ENCODE peak calls at places on chromosomes 12 and 14, in ten cellular contexts. O is cardiac muscle cell; R is upper lobe of right lung; F is effector memory CD4-positive, alpha-beta T cell; J is Caco-2; U is adrenal gland; Q is small intestine; V is lower lobe of right lung; P is hepatocyte; N is H1. Z is an unnamed sample. For H3K4me1, the result is how much of the 10 kb centered on the place peaks cover.

GRCh38 chr14:104141621-104142091 is 3.3 kb downstream of the KIF26A start:
- DNase-seq in O (no peak), R (peak), F (no peak), J (no peak), U (peak), Q (no peak), V (peak), P (no peak), N (no peak), Z (peak)

GRCh38 chr12:80053048-80053790 is 46.1 kb upstream of the OTOGL start:
- DNase-seq in O (peak), R (no peak), F (no peak), J (no peak), U (peak), Q (no peak), V (peak), P (no peak), N (no peak), Z (peak)

GRCh38 chr12:52320784-52321400 is at the start of gene KRT83:
- DNase-seq in O (no peak), R (no peak), F (no peak), J (no peak), U (no peak), Q (no peak), V (no peak), P (no peak), N (no peak), Z (no peak)

GRCh38 chr12:130949806-130950205 is 3.9 kb upstream of the ADGRD1 start:
- DNase-seq in O (no peak), R (no peak), F (no peak), J (no peak), U (no peak), Q (no peak), V (no peak), P (no peak), N (no peak), Z (no peak)

GRCh38 chr12:89875225-89875624 is 166.6 kb upstream of the ATP2B1 start:
- DNase-seq in O (no peak), R (no peak), F (no peak), J (no peak), U (no peak), Q (no peak), V (no peak), P (no peak), N (no peak), Z (no peak)

GRCh38 chr12:68617160-68617926 is 6.6 kb downstream of the RAP1B start:
- DNase-seq in O (peak), R (no peak), F (no peak), J (no peak), U (no peak), Q (no peak), V (no peak), P (no peak), N (no peak), Z (no peak)

GRCh38 chr12:75099215-75099614 is 110.4 kb downstream of the KCNC2 start:
- DNase-seq in O (no peak), R (no peak), F (no peak), J (no peak), U (no peak), Q (no peak), V (no peak), P (no peak), N (no peak), Z (no peak)

GRCh38 chr12:8499616-8500015 is 13.7 kb upstream of the CLEC4D start:
- DNase-seq in O (no peak), R (no peak), F (no peak), J (no peak), U (no peak), Q (no peak), V (no peak), P (no peak), N (no peak), Z (no peak)

DNA sequence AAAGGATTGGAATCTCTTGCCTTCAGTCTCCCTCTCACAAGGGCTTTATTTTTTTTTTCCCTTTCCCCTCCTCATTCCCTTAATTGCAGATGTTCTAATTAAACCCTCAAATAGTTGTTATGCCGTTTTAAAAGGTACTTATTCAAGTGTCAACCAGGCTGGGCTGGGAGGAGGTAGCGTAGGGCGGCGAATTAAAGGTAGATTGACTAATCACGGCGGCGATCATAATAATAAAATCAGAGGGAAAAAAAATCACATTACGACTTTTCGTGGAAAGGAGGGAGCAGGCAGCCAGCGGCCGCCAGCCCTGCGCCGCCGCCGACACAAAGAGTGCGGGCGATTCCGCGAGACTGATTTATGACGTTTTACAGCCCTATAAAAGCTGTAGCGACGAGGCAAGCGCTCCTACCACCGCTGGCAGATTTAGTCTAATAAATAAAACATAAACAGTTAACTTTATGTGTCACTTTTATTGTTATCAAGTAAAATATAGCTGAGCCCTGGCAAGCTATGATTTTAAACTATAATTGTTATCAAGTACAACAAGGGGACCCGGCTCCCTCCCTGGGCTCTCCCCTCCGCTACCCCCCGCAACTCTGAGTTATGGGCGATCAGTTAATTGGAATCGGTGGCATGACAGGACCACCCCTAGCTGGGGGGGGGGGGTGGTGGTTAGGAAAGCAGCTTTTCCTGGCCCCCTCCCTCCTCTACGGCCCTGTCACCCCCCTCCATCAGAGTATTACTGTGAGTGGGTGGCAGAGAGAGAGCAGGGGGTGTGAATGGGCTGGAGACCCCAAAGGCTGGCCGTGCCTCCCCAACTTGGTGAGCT is 1.5 kb upstream of the HOXC4 start:
- DNase-seq in O (no peak), R (peak), F (no peak), J (no peak), U (no peak), Q (peak), V (no peak), P (peak), N (no peak), Z (no peak)
- H3K4me1 ChIP-seq in O (under half), R (under half), F (under half), J (under half), U (under half), Q (under half), V (under half), P (under half), N (under half), Z (under half)

DNA sequence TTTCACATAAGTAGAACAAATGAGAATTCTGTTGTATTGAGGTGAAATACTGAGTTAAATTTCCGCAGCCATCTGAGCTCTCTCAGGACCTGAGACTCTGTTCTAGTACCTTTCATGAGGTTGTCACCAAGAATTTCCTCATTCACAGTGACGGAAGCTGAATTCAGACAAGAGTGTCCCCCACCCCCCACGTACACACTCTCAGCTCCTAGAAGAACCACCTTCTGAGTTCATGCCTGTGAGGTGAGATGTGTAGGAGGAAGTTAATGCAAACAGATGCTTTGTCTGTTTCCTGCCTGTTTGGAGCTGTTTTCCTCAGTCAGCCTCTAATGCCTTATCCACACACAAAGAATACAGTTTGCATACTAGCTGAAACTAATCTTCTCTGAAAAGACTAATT is 18.2 kb downstream of the BICDL1 start:
- DNase-seq in O (no peak), R (no peak), F (peak), J (no peak), U (no peak), Q (peak), V (no peak), P (no peak), N (no peak), Z (no peak)
- H3K4me1 ChIP-seq in O (under half), R (under half), F (under half), J (under half), U (under half), Q (under half), V (under half), P (under half), N (under half), Z (under half)

GRCh38 chr12:112638420-112638819 is 153.1 kb upstream of the RPH3A start:
- DNase-seq in O (no peak), R (no peak), F (no peak), J (no peak), U (no peak), Q (no peak), V (no peak), P (no peak), N (no peak), Z (no peak)

DNA sequence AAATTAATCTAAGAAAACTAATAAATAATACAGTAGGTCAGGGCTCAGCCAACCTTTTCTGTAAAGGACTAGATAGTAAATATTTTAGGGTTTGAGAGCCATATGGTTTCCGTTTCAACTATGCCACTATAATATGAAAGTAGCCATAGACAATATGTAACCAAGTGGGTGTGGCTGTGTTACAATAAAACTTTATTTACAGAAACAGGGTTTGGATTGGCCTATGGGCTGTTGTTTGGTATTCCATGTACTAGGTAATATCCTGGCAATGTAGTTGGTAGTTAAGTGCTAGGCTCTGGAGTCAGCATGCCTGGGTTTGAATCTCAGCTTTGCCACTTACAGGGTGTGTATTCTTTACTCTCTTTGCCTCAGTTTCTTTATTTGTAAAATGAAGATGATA is 156.5 kb upstream of the RPH3A start:
- DNase-seq in O (no peak), R (no peak), F (no peak), J (no peak), U (no peak), Q (no peak), V (no peak), P (no peak), N (no peak), Z (no peak)
- H3K4me1 ChIP-seq in O (under half), R (under half), F (under half), J (under half), U (under half), Q (under half), V (under half), P (under half), N (under half), Z (under half)

DNA sequence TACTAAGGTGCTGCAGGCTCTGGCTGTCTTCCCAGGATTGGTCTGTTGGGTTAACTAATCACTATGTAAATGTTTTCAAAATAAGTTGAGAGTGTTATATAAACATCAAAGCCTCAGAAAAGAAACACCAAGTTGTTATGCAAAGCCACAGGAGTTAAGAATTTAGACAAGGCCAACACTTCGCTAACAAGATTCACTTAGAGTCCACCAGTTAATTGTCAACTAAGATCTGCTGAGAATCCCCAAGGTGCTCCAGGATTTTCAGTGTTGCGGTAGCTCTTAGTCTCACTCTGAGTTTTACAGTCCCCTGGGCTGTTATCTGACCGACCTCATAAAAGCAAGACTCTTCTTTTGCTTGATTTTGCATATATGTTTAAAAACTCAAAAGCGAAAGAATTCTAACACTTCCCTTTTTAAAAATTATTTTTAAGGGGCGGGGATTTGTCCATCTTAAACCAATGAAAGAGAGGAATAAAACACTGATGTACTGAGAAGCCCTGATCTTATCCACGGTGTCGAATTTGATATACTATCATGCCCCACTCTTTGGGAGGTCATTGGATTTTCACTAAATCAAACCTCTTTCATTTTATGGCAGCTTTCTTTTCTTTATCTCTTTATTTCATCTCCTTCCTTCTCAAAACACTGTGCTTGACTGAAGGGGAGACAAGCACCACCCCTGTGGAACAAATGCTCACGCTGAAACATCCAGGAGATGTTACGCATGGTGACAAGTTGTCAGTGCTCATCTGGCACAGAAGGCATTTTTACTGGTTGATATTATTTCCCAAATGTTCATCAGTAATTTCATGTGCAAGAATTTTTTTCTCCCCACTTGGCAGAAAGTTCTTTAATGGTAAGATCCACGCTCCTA is 7.0 kb downstream of the NIN start:
- DNase-seq in O (no peak), R (no peak), F (no peak), J (no peak), U (no peak), Q (no peak), V (no peak), P (no peak), N (no peak), Z (no peak)
- H3K4me1 ChIP-seq in O (under half), R (under half), F (under half), J (under half), U (under half), Q (under half), V (under half), P (under half), N (under half), Z (under half)

DNA sequence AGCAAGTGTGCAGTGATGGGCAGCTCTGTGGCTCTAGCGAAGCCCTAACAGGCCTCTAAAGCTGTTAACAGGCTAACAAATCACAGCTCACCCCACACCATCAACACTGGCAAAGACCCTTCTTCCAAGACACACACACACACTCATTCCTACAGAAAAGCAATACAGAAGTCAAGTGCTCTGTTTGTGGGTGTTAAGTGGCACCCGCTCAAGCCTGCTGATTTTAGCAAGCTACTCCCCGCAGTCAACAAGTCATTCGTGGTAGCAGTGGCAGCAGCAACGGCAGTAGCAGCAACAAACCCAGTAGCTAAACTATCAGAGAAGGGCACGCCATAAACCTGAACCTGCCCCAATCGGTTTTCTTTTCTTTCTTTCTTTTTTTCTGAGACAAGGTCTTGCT is 80.7 kb upstream of the GPR68 start:
- DNase-seq in O (no peak), R (peak), F (no peak), J (no peak), U (no peak), Q (no peak), V (no peak), P (no peak), N (no peak), Z (no peak)
- H3K4me1 ChIP-seq in O (under half), R (under half), F (under half), J (under half), U (under half), Q (under half), V (under half), P (under half), N (under half), Z (under half)

DNA sequence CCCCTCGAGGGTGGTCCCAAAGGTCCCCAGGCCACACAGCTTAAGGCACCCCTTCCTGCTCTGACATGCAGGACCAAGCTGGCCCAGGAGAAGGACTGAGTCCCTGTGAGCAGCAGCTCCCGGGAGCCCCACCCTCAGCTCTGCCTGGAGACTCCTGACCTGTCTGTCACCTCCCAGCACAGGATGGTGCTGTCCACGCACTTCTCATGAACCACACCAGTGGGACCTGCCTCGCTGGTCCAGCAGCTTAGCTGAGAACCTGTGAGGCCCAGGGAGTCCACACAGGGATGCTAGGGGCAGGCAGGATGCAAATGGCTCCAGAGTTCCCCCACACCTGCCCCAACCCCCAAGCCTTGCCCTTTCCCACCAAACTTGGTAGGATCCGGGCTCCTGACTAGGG is 27.7 kb downstream of the CCDC85C start:
- DNase-seq in O (no peak), R (no peak), F (no peak), J (peak), U (no peak), Q (no peak), V (no peak), P (no peak), N (no peak), Z (no peak)
- H3K4me1 ChIP-seq in O (half or more), R (half or more), F (under half), J (half or more), U (half or more), Q (under half), V (half or more), P (half or more), N (under half), Z (under half)

Z was measured in right cardiac atrium.